ENCODE peak calls at places on chromosomes 7 and 10, in four cellular contexts. F is NCI-H1092, I is colonic mucosa, K is epithelial cell of esophagus. C is an unnamed sample.
A peak's percentile ranks its signal among the peaks of the same experiment; 100 is the strongest.

GRCh38 chr7:126302639-126303038 is 950.1 kb downstream of the GRM8 start:
- DNase-seq in F (no peak), I (no peak), K (peak; percentile 2), C (no peak)

GRCh38 chr10:85832988-85833387 is 533.6 kb downstream of the GRID1 start:
- DNase-seq in F (no peak), I (no peak), K (no peak), C (no peak)

GRCh38 chr10:73965890-73966768 is 31.8 kb upstream of the VCL start:
- DNase-seq in F (no peak), I (peak; percentile 81), K (peak; percentile 97), C (peak; percentile 100)

GRCh38 chr10:44390585-44391072 is 5.7 kb upstream of the CXCL12 start:
- DNase-seq in F (no peak), I (no peak), K (no peak), C (no peak)

GRCh38 chr10:129605986-129606518 is 139.0 kb downstream of the MGMT start:
- DNase-seq in F (no peak), I (no peak), K (no peak), C (no peak)

GRCh38 chr10:47379445-47379785 is 4.7 kb downstream of the ZNF488 start:
- DNase-seq in F (no peak), I (no peak), K (no peak), C (no peak)

GRCh38 chr10:122044713-122045112 is 55.8 kb downstream of the TACC2 start:
- DNase-seq in F (no peak), I (peak; percentile 59), K (no peak), C (no peak)

GRCh38 chr10:115948415-115948814 is 324.6 kb downstream of the GFRA1 start:
- DNase-seq in F (no peak), I (no peak), K (no peak), C (peak; percentile 8)

GRCh38 chr10:69445094-69445493 is 6.2 kb upstream of the TSPAN15 start:
- DNase-seq in F (no peak), I (no peak), K (no peak), C (peak; percentile 38)

GRCh38 chr7:13032524-13032923 is 345.1 kb downstream of the ARL4A start:
- DNase-seq in F (peak; percentile 32), I (no peak), K (no peak), C (no peak)

GRCh38 chr7:22730921-22731654 is 4.1 kb downstream of the IL6 start:
- DNase-seq in F (no peak), I (no peak), K (peak; percentile 92), C (peak; percentile 94)

GRCh38 chr7:25095516-25096345 is 29.3 kb downstream of the CYCS start:
- DNase-seq in F (no peak), I (no peak), K (no peak), C (no peak)

GRCh38 chr7:95687759-95688343 is 84.5 kb upstream of the DYNC1I1 start:
- DNase-seq in F (peak; percentile 54), I (no peak), K (peak; percentile 29), C (peak; percentile 56)